ENCODE peak calls at places on chromosomes 5 and 9, in ten cellular contexts. Y is upper lobe of right lung; B is CD4-positive, alpha-beta memory T cell; G is neural progenitor cell; V is IMR-90; N is aorta; X is astrocyte; O is mammary epithelial cell; Q is psoas muscle; W is K562. S is an unnamed sample. For H3K4me1, the result is how much of the 10 kb centered on the place peaks cover.

GRCh38 chr5:85628153-85628552 is 989.6 kb upstream of the COX7C start:
- DNase-seq in Y (no peak), W (no peak), X (no peak), B (no peak), N (no peak), O (no peak), G (no peak), V (no peak), Q (no peak), S (no peak)

GRCh38 chr5:2205185-2205585 is 322.5 kb upstream of the IRX4 start:
- DNase-seq in X (no peak), V (no peak), W (no peak), Q (no peak), N (no peak), O (no peak), G (no peak), B (no peak), Y (no peak), S (no peak)

GRCh38 chr9:132192728-132193127 is 30.9 kb downstream of the NTNG2 start:
- DNase-seq in W (no peak), V (peak), B (no peak), O (no peak), N (no peak), G (no peak), Y (no peak), Q (no peak), X (no peak), S (no peak)

GRCh38 chr9:106878943-106879916 is 16.3 kb downstream of the ZNF462 start:
- DNase-seq in X (peak), Q (peak), Y (no peak), V (peak), O (peak), N (peak), B (no peak), G (peak), W (no peak), S (no peak)

GRCh38 chr9:91285729-91286353 is 75.9 kb downstream of the AUH start:
- DNase-seq in W (no peak), X (peak), O (no peak), Q (no peak), B (no peak), V (peak), Y (no peak), N (no peak), G (no peak), S (no peak)

GRCh38 chr5:35031276-35031675 is 16.5 kb downstream of the AGXT2 start:
- DNase-seq in Q (no peak), Y (no peak), O (no peak), V (peak), B (no peak), W (no peak), N (no peak), X (peak), G (no peak), S (no peak)

GRCh38 chr9:71562140-71562539 is 206.2 kb downstream of the CEMIP2 start:
- DNase-seq in W (no peak), Q (no peak), X (no peak), Y (no peak), V (no peak), G (no peak), B (no peak), N (no peak), O (no peak), S (no peak)

GRCh38 chr5:179731791-179732411 is 721 bp upstream of the MAML1 start:
- DNase-seq in G (no peak), V (peak), Y (peak), O (peak), B (no peak), Q (peak), X (peak), W (no peak), N (no peak), S (no peak)

GRCh38 chr9:114690308-114690707 is 8.3 kb upstream of the TEX48 start:
- DNase-seq in O (no peak), W (no peak), G (no peak), X (no peak), Y (no peak), N (no peak), V (no peak), B (no peak), Q (no peak), S (no peak)

GRCh38 chr9:2290382-2290781 is 275.2 kb downstream of the SMARCA2 start:
- DNase-seq in X (no peak), W (no peak), B (no peak), Y (no peak), V (no peak), G (no peak), O (no peak), N (no peak), Q (no peak), S (no peak)

DNA sequence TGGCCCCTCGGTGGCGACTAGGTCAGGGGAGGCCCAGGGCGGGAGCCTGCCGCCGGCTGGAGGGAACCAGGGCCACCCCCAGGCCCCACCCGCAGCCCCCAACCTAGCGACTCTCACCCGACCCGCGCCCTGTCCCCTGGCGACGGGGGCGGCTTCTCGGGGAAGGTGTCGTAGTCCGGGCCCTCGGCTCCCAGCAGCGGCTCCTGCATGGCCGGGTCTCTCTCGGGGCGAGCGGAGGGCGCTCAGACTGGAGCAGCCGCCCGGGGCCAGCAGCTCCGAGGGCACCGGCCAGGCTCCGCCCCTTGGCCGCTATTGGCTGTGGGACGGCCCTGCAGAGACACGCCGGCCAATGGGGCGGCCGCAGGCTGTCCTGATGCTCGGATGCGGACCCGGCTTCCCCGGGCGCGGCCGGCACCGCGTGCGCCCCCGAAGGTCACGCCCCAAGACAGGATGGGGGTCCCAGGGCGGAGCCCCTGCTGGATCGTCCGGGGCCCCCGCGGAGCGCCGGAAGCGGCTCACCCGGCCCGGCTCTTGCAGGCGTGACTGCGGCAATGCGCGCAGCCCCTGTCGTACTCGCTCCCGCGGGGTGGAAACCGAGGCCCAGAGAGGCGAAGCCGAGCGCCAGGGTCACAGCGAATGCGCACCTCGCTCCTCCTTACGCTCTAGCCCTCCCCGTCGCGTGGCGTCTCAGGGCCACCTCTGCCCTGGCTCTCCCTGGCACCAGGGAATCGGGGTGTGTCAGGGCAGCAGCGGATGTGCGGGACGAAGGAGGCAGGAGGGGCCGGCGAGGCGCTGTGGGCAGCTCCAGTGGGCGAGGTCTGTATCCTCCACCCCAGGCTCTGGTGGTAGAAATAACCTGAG is at the start of gene SLC2A6:
- DNase-seq in Y (peak), V (peak), N (peak), X (peak), G (peak), Q (peak), B (peak), O (peak), W (peak), S (peak)
- H3K4me1 ChIP-seq in Y (under half), V (under half), N (under half), X (under half), G (under half), Q (under half), B (under half), O (under half), W (under half), S (under half)

DNA sequence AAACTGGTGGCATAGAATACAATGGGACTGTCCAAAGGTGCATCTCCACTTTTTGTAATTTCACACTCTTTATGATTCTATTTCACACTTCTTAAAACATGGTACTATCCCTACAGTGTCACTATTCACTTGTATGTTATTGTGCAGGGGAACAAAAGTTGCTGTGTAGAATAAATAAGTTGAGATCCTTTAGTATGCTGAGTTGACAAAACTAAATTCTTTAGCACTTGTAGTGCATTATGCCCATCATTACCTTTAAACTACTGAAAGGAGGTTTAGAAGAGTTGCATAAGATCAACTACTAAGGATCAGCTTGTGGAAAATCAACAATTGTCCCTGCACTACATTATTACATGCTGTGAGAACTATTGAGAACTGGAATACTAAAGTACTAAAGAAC is 1380.9 kb downstream of the PTPRD start:
- DNase-seq in Y (no peak), O (no peak), N (no peak), Q (no peak), X (no peak), W (no peak), B (no peak), G (no peak), V (no peak), S (no peak)
- H3K4me3 ChIP-seq in Y (no peak), O (no peak), N (no peak), Q (no peak), X (no peak), W (no peak), B (no peak), G (no peak), V (no peak), S (no peak)

DNA sequence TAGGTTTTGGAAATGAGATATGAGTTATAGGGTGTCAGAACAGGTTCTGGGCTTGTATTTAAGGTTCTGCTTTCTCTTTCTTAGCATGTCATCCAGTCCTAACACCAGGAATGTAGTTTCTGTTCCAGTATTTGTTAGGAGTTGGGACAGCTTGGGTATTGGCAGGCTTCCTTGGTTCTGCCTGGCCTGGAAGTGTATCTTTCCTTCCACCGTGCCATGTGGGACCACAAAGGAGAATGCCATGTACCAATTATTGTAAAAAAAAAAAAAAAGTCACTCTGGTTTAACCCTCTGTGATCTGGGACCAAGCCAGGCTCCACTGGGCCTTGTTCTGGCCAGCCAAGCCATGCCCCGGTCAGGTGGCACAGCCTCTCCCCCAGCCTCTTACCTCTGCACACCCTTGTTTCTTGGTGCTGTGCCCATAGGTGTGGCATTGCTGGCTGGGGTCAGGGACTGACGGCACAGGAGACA is 47.8 kb downstream of the ARHGAP26 start:
- DNase-seq in B (no peak), G (no peak), Q (no peak), X (peak), Y (peak), N (no peak), W (no peak), V (no peak), O (no peak), S (no peak)
- H3K4me1 ChIP-seq in B (under half), G (under half), Q (half or more), X (under half), Y (half or more), N (under half), W (under half), V (under half), O (under half), S (under half)

GRCh38 chr9:127936347-127936852 is 1.3 kb downstream of the DPM2 start:
- DNase-seq in X (no peak), G (no peak), N (no peak), V (no peak), Q (no peak), Y (no peak), B (no peak), W (no peak), O (no peak), S (no peak)
- H3K4me3 ChIP-seq in X (peak), G (peak), N (no peak), V (peak), Q (peak), Y (peak), B (peak), W (peak), O (peak), S (peak)

DNA sequence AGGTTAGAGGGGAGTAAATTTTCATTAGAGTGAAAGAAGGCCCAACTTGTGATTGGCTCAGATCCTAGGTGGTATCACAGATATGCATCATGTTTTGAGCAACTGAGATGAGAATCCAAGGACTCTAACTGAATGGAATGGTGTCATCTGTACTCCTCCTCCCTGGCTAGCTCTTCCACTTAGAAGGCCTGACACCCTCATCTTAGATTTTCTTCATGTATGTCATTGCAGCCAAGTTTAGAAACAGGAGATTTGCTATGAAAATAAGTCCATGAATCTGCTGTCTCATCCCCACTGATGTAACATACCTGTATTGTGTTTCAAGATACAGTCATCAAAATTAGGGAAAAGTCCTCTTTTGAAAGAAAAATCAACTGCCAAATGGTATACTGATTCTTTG is 54.4 kb downstream of the ITGA1 start:
- DNase-seq in N (no peak), V (no peak), X (no peak), O (no peak), G (no peak), B (no peak), W (no peak), Y (no peak), Q (no peak), S (no peak)
- H3K4me1 ChIP-seq in N (under half), V (under half), X (under half), O (under half), G (under half), B (under half), W (under half), Y (under half), Q (under half), S (under half)